ENCODE peak calls at places on chromosome 17, in seven cellular contexts. One of them, this sample, is unnamed.

GRCh38 chr17:7045492-7046126 is 1.7 kb upstream of the SLC16A11 start:
- DNase-seq in stomach: peak; percentile 56
- DNase-seq in kidney: no peak
- DNase-seq in heart right ventricle: no peak
- DNase-seq in breast epithelium: no peak
- DNase-seq in epithelial cell of esophagus: peak; percentile 85
- DNase-seq in ovary: peak; percentile 53
- DNase-seq in this sample: no peak

GRCh38 chr17:32240745-32241144 is 24.9 kb upstream of the RHBDL3 start:
- DNase-seq in heart right ventricle: peak; percentile 54
- DNase-seq in stomach: no peak
- DNase-seq in kidney: peak; percentile 12
- DNase-seq in epithelial cell of esophagus: peak; percentile 15
- DNase-seq in ovary: no peak
- DNase-seq in breast epithelium: no peak
- DNase-seq in this sample: peak; percentile 2

GRCh38 chr17:9241371-9241712 is 220.0 kb downstream of the NTN1 start:
- DNase-seq in breast epithelium: peak; percentile 35
- DNase-seq in heart right ventricle: peak; percentile 65
- DNase-seq in ovary: peak; percentile 57
- DNase-seq in stomach: peak; percentile 28
- DNase-seq in epithelial cell of esophagus: no peak
- DNase-seq in kidney: peak; percentile 79
- DNase-seq in this sample: no peak

GRCh38 chr17:64178011-64178825 is 48.3 kb upstream of the ERN1 start:
- DNase-seq in heart right ventricle: no peak
- DNase-seq in breast epithelium: no peak
- DNase-seq in stomach: peak; percentile 38
- DNase-seq in ovary: no peak
- DNase-seq in kidney: no peak
- DNase-seq in epithelial cell of esophagus: no peak
- DNase-seq in this sample: no peak

GRCh38 chr17:50190278-50191069 is 11.0 kb downstream of the COL1A1 start:
- DNase-seq in breast epithelium: no peak
- DNase-seq in ovary: no peak
- DNase-seq in kidney: no peak
- DNase-seq in epithelial cell of esophagus: no peak
- DNase-seq in heart right ventricle: no peak
- DNase-seq in stomach: no peak
- DNase-seq in this sample: no peak

GRCh38 chr17:45311762-45312476 is 4.9 kb downstream of the MAP3K14 start:
- DNase-seq in breast epithelium: peak; percentile 68
- DNase-seq in epithelial cell of esophagus: peak; percentile 96
- DNase-seq in kidney: peak; percentile 88
- DNase-seq in stomach: peak; percentile 82
- DNase-seq in ovary: peak; percentile 39
- DNase-seq in heart right ventricle: peak; percentile 55
- DNase-seq in this sample: no peak

GRCh38 chr17:21355586-21355985 is 20.6 kb upstream of the KCNJ12 start:
- DNase-seq in heart right ventricle: no peak
- DNase-seq in kidney: peak; percentile 30
- DNase-seq in epithelial cell of esophagus: no peak
- DNase-seq in ovary: no peak
- DNase-seq in stomach: no peak
- DNase-seq in breast epithelium: no peak
- DNase-seq in this sample: no peak

GRCh38 chr17:17069849-17070248 is 27.6 kb downstream of the MPRIP start:
- DNase-seq in heart right ventricle: no peak
- DNase-seq in breast epithelium: no peak
- DNase-seq in stomach: no peak
- DNase-seq in kidney: no peak
- DNase-seq in ovary: no peak
- DNase-seq in epithelial cell of esophagus: no peak
- DNase-seq in this sample: no peak

GRCh38 chr17:7552621-7553051 is 3.8 kb downstream of the TNFSF12 start:
- DNase-seq in stomach: no peak
- DNase-seq in kidney: no peak
- DNase-seq in epithelial cell of esophagus: no peak
- DNase-seq in heart right ventricle: no peak
- DNase-seq in breast epithelium: no peak
- DNase-seq in ovary: no peak
- DNase-seq in this sample: no peak

GRCh38 chr17:49403514-49404289 is 11.0 kb downstream of the PHB1 start:
- DNase-seq in heart right ventricle: no peak
- DNase-seq in ovary: no peak
- DNase-seq in breast epithelium: peak; percentile 60
- DNase-seq in kidney: no peak
- DNase-seq in stomach: no peak
- DNase-seq in epithelial cell of esophagus: no peak
- DNase-seq in this sample: no peak

GRCh38 chr17:3879591-3880417 is 13.0 kb downstream of the CAMKK1 start:
- DNase-seq in ovary: no peak
- DNase-seq in stomach: no peak
- DNase-seq in breast epithelium: no peak
- DNase-seq in kidney: no peak
- DNase-seq in epithelial cell of esophagus: no peak
- DNase-seq in heart right ventricle: no peak
- DNase-seq in this sample: no peak

GRCh38 chr17:36761203-36761945 is 160.0 kb downstream of the MRM1 start:
- DNase-seq in stomach: no peak
- DNase-seq in kidney: no peak
- DNase-seq in epithelial cell of esophagus: no peak
- DNase-seq in heart right ventricle: no peak
- DNase-seq in breast epithelium: no peak
- DNase-seq in ovary: no peak
- DNase-seq in this sample: no peak

GRCh38 chr17:57246257-57246656 is 10.1 kb upstream of the MSI2 start:
- DNase-seq in kidney: no peak
- DNase-seq in heart right ventricle: no peak
- DNase-seq in epithelial cell of esophagus: no peak
- DNase-seq in breast epithelium: no peak
- DNase-seq in stomach: no peak
- DNase-seq in ovary: no peak
- DNase-seq in this sample: no peak

GRCh38 chr17:65039349-65039988 is 17.1 kb downstream of the GNA13 start:
- DNase-seq in breast epithelium: no peak
- DNase-seq in heart right ventricle: no peak
- DNase-seq in epithelial cell of esophagus: peak; percentile 95
- DNase-seq in stomach: no peak
- DNase-seq in ovary: no peak
- DNase-seq in kidney: no peak
- DNase-seq in this sample: no peak

GRCh38 chr17:78960945-78961344 is 18.8 kb downstream of the LGALS3BP start:
- DNase-seq in kidney: no peak
- DNase-seq in epithelial cell of esophagus: no peak
- DNase-seq in heart right ventricle: no peak
- DNase-seq in stomach: peak; percentile 32
- DNase-seq in breast epithelium: peak; percentile 42
- DNase-seq in ovary: no peak
- DNase-seq in this sample: no peak

GRCh38 chr17:2120550-2121335 is 65.8 kb downstream of the HIC1 start:
- DNase-seq in breast epithelium: no peak
- DNase-seq in stomach: no peak
- DNase-seq in ovary: no peak
- DNase-seq in kidney: no peak
- DNase-seq in epithelial cell of esophagus: peak; percentile 16
- DNase-seq in heart right ventricle: no peak
- DNase-seq in this sample: peak; percentile 77

GRCh38 chr17:69357701-69358100 is 30.8 kb upstream of the ABCA5 start:
- DNase-seq in heart right ventricle: no peak
- DNase-seq in epithelial cell of esophagus: peak; percentile 29
- DNase-seq in stomach: no peak
- DNase-seq in breast epithelium: no peak
- DNase-seq in ovary: no peak
- DNase-seq in kidney: no peak
- DNase-seq in this sample: no peak

GRCh38 chr17:81990836-81991683 is 13.6 kb downstream of the ASPSCR1 start:
- DNase-seq in breast epithelium: no peak
- DNase-seq in kidney: no peak
- DNase-seq in stomach: no peak
- DNase-seq in ovary: no peak
- DNase-seq in heart right ventricle: no peak
- DNase-seq in epithelial cell of esophagus: no peak
- DNase-seq in this sample: no peak

GRCh38 chr17:19719365-19720209 is 3.2 kb upstream of the SLC47A2 start:
- DNase-seq in stomach: no peak
- DNase-seq in kidney: peak; percentile 72
- DNase-seq in epithelial cell of esophagus: peak; percentile 96
- DNase-seq in ovary: no peak
- DNase-seq in heart right ventricle: no peak
- DNase-seq in breast epithelium: peak; percentile 50
- DNase-seq in this sample: no peak

GRCh38 chr17:19718041-19718612 is 1.7 kb upstream of the SLC47A2 start:
- DNase-seq in heart right ventricle: no peak
- DNase-seq in breast epithelium: no peak
- DNase-seq in kidney: peak; percentile 48
- DNase-seq in ovary: no peak
- DNase-seq in epithelial cell of esophagus: no peak
- DNase-seq in stomach: no peak
- DNase-seq in this sample: no peak

GRCh38 chr17:19717411-19717908 is 1.1 kb upstream of the SLC47A2 start:
- DNase-seq in ovary: no peak
- DNase-seq in kidney: no peak
- DNase-seq in breast epithelium: no peak
- DNase-seq in stomach: no peak
- DNase-seq in epithelial cell of esophagus: no peak
- DNase-seq in heart right ventricle: no peak
- DNase-seq in this sample: no peak

GRCh38 chr17:19720210-19720475 is 3.8 kb upstream of the SLC47A2 start:
- DNase-seq in heart right ventricle: no peak
- DNase-seq in stomach: no peak
- DNase-seq in breast epithelium: no peak
- DNase-seq in epithelial cell of esophagus: no peak
- DNase-seq in ovary: no peak
- DNase-seq in kidney: peak; percentile 39
- DNase-seq in this sample: no peak

DNA sequence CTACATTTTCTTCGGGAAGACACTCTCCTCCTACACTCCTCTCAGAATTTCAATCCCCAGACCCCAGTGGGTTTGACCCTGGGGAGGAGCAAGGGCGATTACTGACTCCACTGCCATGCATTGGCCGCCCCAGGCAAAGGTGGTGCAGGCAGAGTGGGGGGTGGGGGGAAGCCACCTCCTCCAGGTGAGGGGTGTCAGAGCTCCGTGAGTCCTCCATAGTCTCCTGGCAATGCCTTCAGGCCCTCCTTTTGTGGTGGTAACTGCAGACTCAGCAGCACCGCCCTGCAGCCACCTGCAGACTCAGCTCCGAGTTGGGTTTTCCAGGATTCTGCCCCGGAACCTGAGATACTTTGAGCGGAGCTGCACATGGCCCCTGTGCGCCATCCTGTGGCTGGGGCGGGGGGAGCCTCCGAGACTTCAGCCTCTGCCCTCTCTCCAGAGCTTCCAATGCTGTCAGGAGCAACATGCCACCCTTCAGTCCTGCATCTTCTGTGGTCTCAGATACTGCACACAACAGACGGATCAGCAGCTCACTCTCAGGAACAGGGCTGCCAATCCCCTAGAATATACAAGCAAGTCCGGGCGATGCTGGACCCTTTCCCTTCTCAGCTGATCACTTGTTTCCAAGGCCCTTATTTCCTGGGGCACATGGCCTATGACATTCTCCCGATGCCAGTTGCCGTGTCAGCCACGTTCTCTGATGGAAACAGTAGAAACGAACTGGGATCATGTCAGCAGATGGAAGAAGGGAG is 2.4 kb upstream of the SLC47A2 start:
- DNase-seq in epithelial cell of esophagus: peak; percentile 46
- DNase-seq in heart right ventricle: no peak
- DNase-seq in breast epithelium: no peak
- DNase-seq in stomach: no peak
- DNase-seq in kidney: peak; percentile 64
- DNase-seq in ovary: no peak
- DNase-seq in this sample: no peak
- TF ChIP-seq CTCF in epithelial cell of esophagus: peak; percentile 27
- TF ChIP-seq CTCF in heart right ventricle: no peak
- TF ChIP-seq CTCF in breast epithelium: no peak
- TF ChIP-seq CTCF in stomach: no peak
- TF ChIP-seq CTCF in kidney: peak; percentile 36
- TF ChIP-seq CTCF in ovary: no peak
- TF ChIP-seq CTCF in this sample: peak; percentile 15

DNA sequence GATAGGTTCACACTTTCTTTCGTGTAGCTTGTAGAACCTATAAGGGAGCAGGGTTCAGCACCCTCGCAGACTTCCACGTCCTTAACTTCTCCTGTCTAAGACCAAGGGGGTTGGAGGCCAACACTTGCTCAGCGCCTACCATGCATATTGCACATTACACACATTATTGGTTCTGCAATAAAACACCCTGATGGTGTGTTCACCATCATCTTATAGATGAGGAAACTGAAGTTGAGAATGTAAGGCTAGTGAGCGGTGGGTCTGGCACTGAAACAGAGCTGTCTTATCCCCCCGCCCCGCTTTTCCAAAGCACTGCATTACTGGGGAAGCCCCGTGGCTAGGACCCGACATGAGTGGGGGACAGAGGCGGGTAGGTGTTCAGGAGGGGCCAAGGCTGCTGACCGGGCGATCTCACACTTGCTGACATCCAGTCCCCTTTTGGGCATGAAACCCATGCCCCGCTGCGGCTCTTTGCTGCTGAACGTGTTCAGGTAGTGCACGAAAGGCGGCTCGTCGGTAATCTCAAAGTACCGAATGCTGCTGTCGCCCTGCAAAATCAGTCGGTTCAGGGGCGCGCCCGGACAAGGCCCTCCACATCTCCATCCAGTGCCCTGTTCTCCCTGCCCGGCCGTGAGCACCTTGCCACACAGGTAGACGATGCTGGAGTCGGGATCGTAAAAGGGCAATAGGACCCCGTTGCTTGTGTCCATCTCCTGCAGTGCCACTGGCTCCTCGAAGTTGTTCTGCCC is 6.2 kb downstream of the CORO6 start:
- DNase-seq in heart right ventricle: no peak
- DNase-seq in stomach: no peak
- DNase-seq in kidney: no peak
- DNase-seq in ovary: no peak
- DNase-seq in epithelial cell of esophagus: no peak
- DNase-seq in breast epithelium: no peak
- DNase-seq in this sample: no peak
- H3K4me3 ChIP-seq in heart right ventricle: peak overlapping the region; percentile 14
- H3K4me3 ChIP-seq in stomach: peak overlapping the region; percentile 44
- H3K4me3 ChIP-seq in kidney: peak overlapping the region; percentile 54
- H3K4me3 ChIP-seq in ovary: peak overlapping the region; percentile 40
- H3K4me3 ChIP-seq in epithelial cell of esophagus: no peak overlapping the region
- H3K4me3 ChIP-seq in breast epithelium: peak overlapping the region; percentile 53
- H3K4me3 ChIP-seq in this sample: peak overlapping the region; percentile 21

GRCh38 chr17:39264119-39264518 is 38.4 kb upstream of the STAC2 start:
- DNase-seq in heart right ventricle: peak; percentile 31
- DNase-seq in breast epithelium: no peak
- DNase-seq in epithelial cell of esophagus: no peak
- DNase-seq in stomach: no peak
- DNase-seq in kidney: no peak
- DNase-seq in ovary: no peak
- DNase-seq in this sample: no peak

GRCh38 chr17:39261286-39261685 is 35.5 kb upstream of the STAC2 start:
- DNase-seq in epithelial cell of esophagus: no peak
- DNase-seq in stomach: no peak
- DNase-seq in kidney: no peak
- DNase-seq in heart right ventricle: no peak
- DNase-seq in ovary: no peak
- DNase-seq in breast epithelium: no peak
- DNase-seq in this sample: no peak
- TF ChIP-seq CTCF in epithelial cell of esophagus: no peak
- TF ChIP-seq CTCF in stomach: no peak
- TF ChIP-seq CTCF in kidney: peak; percentile 8
- TF ChIP-seq CTCF in heart right ventricle: peak; percentile 35
- TF ChIP-seq CTCF in ovary: no peak
- TF ChIP-seq CTCF in breast epithelium: no peak
- TF ChIP-seq CTCF in this sample: peak; percentile 22

GRCh38 chr17:55421179-55421934 is at the start of gene MMD:
- DNase-seq in ovary: no peak
- DNase-seq in breast epithelium: peak; percentile 32
- DNase-seq in heart right ventricle: no peak
- DNase-seq in stomach: no peak
- DNase-seq in epithelial cell of esophagus: peak; percentile 46
- DNase-seq in kidney: peak; percentile 85
- DNase-seq in this sample: no peak
- H3K4me3 ChIP-seq in ovary: peak within 1 kb of the TSS; percentile 90
- H3K4me3 ChIP-seq in breast epithelium: peak within 1 kb of the TSS; percentile 87
- H3K4me3 ChIP-seq in heart right ventricle: peak within 1 kb of the TSS; percentile 79
- H3K4me3 ChIP-seq in stomach: peak within 1 kb of the TSS; percentile 71
- H3K4me3 ChIP-seq in epithelial cell of esophagus: peak within 1 kb of the TSS; percentile 76
- H3K4me3 ChIP-seq in kidney: peak within 1 kb of the TSS; percentile 83
- H3K4me3 ChIP-seq in this sample: peak within 1 kb of the TSS; percentile 83

This sample was measured in HFF-Myc.